ENCODE peak calls at places on chromosomes 4 and X, in nine cellular contexts. T, N, D, Y, A, W, Q, P and B are unnamed samples.

GRCh38 chr4:155491336-155492131 is 114.8 kb upstream of the MAP9 start:
- DNase-seq in T (no peak), N (no peak), D (no peak), Y (no peak), A (peak), W (no peak), Q (no peak), P (no peak), B (no peak)

GRCh38 chr4:71380721-71381120 is 41.9 kb downstream of the SLC4A4 start:
- DNase-seq in T (no peak), N (peak), D (no peak), Y (no peak), A (peak), W (no peak), Q (no peak), P (no peak), B (no peak)

GRCh38 chr4:176308441-176308840 is 11.3 kb upstream of the SPCS3 start:
- DNase-seq in T (no peak), N (no peak), D (no peak), Y (no peak), A (no peak), W (no peak), Q (no peak), P (no peak), B (no peak)

GRCh38 chr4:3436798-3437581 is 4.8 kb upstream of the HGFAC start:
- DNase-seq in T (no peak), N (no peak), D (no peak), Y (no peak), A (peak), W (peak), Q (peak), P (no peak), B (no peak)

GRCh38 chr4:23113104-23113503 is 420.4 kb downstream of the GBA3 start:
- DNase-seq in T (no peak), N (no peak), D (no peak), Y (no peak), A (no peak), W (no peak), Q (no peak), P (no peak), B (no peak)

GRCh38 chr4:109412805-109413204 is 20.8 kb upstream of the SEC24B start:
- DNase-seq in T (no peak), N (no peak), D (no peak), Y (no peak), A (no peak), W (no peak), Q (no peak), P (no peak), B (no peak)

GRCh38 chr4:142405021-142405991 is 440.8 kb downstream of the INPP4B start:
- DNase-seq in T (peak), N (no peak), D (peak), Y (peak), A (peak), W (peak), Q (peak), P (no peak), B (peak)

GRCh38 chr4:1814453-1814852 is 21.4 kb downstream of the FGFR3 start:
- DNase-seq in T (no peak), N (no peak), D (no peak), Y (no peak), A (no peak), W (no peak), Q (no peak), P (no peak), B (no peak)

GRCh38 chr4:93433840-93434239 is 394.7 kb upstream of the ATOH1 start:
- DNase-seq in T (no peak), N (no peak), D (no peak), Y (no peak), A (no peak), W (no peak), Q (no peak), P (no peak), B (no peak)

GRCh38 chrX:71103110-71103983 is 3.2 kb downstream of the CXorf65 start:
- DNase-seq in T (no peak), N (no peak), D (no peak), Y (peak), A (no peak), W (peak), Q (no peak), P (peak), B (no peak)

GRCh38 chr4:29970626-29971025 is 749.5 kb upstream of the PCDH7 start:
- DNase-seq in T (no peak), N (no peak), D (no peak), Y (no peak), A (peak), W (no peak), Q (no peak), P (no peak), B (no peak)

GRCh38 chr4:133869486-133869885 is 332.1 kb downstream of the PABPC4L start:
- DNase-seq in T (no peak), N (no peak), D (no peak), Y (no peak), A (no peak), W (no peak), Q (no peak), P (no peak), B (no peak)

GRCh38 chr4:10106421-10107039 is 10.1 kb downstream of the WDR1 start:
- DNase-seq in T (peak), N (peak), D (peak), Y (no peak), A (peak), W (no peak), Q (peak), P (no peak), B (no peak)

GRCh38 chr4:183249854-183250253 is 70.2 kb downstream of the CLDN22 start:
- DNase-seq in T (no peak), N (no peak), D (no peak), Y (no peak), A (peak), W (peak), Q (no peak), P (no peak), B (no peak)

GRCh38 chr4:169070895-169071218 is 60.8 kb upstream of the CBR4 start:
- DNase-seq in T (no peak), N (no peak), D (no peak), Y (no peak), A (no peak), W (peak), Q (no peak), P (no peak), B (no peak)

GRCh38 chr4:101421393-101421792 is 74.1 kb upstream of the PPP3CA start:
- DNase-seq in T (no peak), N (no peak), D (no peak), Y (no peak), A (peak), W (no peak), Q (no peak), P (no peak), B (no peak)

GRCh38 chrX:70313503-70313902 is 23.6 kb downstream of the KIF4A start:
- DNase-seq in T (no peak), N (no peak), D (no peak), Y (no peak), A (peak), W (no peak), Q (no peak), P (no peak), B (no peak)

GRCh38 chr4:102500371-102501175 is 586 bp upstream of the NFKB1 start:
- DNase-seq in T (peak), N (no peak), D (peak), Y (peak), A (peak), W (peak), Q (peak), P (no peak), B (no peak)

GRCh38 chr4:38190717-38191178 is 230.6 kb downstream of the PTTG2 start:
- DNase-seq in T (peak), N (no peak), D (no peak), Y (no peak), A (peak), W (no peak), Q (peak), P (no peak), B (no peak)

GRCh38 chrX:39396358-39396995 is 595.2 kb downstream of the MID1IP1 start:
- DNase-seq in T (no peak), N (no peak), D (no peak), Y (no peak), A (no peak), W (no peak), Q (no peak), P (no peak), B (no peak)

GRCh38 chr4:51895816-51896408 is 53.0 kb downstream of the DCUN1D4 start:
- DNase-seq in T (peak), N (peak), D (peak), Y (peak), A (peak), W (peak), Q (peak), P (no peak), B (peak)

GRCh38 chrX:24259544-24260240 is 54.2 kb downstream of the SUPT20HL2 start:
- DNase-seq in T (peak), N (peak), D (no peak), Y (no peak), A (peak), W (peak), Q (no peak), P (no peak), B (no peak)

GRCh38 chrX:69493193-69493592 is 10.9 kb upstream of the NALF2 start:
- DNase-seq in T (peak), N (no peak), D (no peak), Y (no peak), A (no peak), W (peak), Q (no peak), P (no peak), B (no peak)

GRCh38 chr4:78395642-78396041 is 155.9 kb upstream of the ANXA3 start:
- DNase-seq in T (no peak), N (no peak), D (no peak), Y (no peak), A (no peak), W (no peak), Q (no peak), P (no peak), B (no peak)

GRCh38 chr4:165335163-165335703 is 7.8 kb downstream of the MSMO1 start:
- DNase-seq in T (no peak), N (no peak), D (no peak), Y (no peak), A (no peak), W (peak), Q (no peak), P (no peak), B (no peak)

GRCh38 chr4:1310031-1310795 is 20.5 kb downstream of the MAEA start:
- DNase-seq in T (no peak), N (no peak), D (no peak), Y (no peak), A (no peak), W (no peak), Q (no peak), P (no peak), B (no peak)

GRCh38 chrX:122579521-122579920 is 604.6 kb upstream of the GRIA3 start:
- DNase-seq in T (no peak), N (no peak), D (no peak), Y (no peak), A (no peak), W (no peak), Q (no peak), P (no peak), B (no peak)

GRCh38 chr4:52982246-52982950 is 120.3 kb downstream of the RASL11B start:
- DNase-seq in T (no peak), N (peak), D (no peak), Y (no peak), A (peak), W (peak), Q (no peak), P (no peak), B (no peak)

GRCh38 chr4:52873191-52873590 is 11.1 kb downstream of the RASL11B start:
- DNase-seq in T (no peak), N (no peak), D (no peak), Y (no peak), A (no peak), W (peak), Q (no peak), P (no peak), B (no peak)

GRCh38 chr4:61540944-61541343 is 340.8 kb downstream of the ADGRL3 start:
- DNase-seq in T (no peak), N (no peak), D (no peak), Y (no peak), A (no peak), W (peak), Q (no peak), P (no peak), B (no peak)

GRCh38 chr4:24910504-24910903 is 2.3 kb downstream of the CCDC149 start:
- DNase-seq in T (no peak), N (no peak), D (no peak), Y (no peak), A (no peak), W (no peak), Q (no peak), P (no peak), B (no peak)

DNA sequence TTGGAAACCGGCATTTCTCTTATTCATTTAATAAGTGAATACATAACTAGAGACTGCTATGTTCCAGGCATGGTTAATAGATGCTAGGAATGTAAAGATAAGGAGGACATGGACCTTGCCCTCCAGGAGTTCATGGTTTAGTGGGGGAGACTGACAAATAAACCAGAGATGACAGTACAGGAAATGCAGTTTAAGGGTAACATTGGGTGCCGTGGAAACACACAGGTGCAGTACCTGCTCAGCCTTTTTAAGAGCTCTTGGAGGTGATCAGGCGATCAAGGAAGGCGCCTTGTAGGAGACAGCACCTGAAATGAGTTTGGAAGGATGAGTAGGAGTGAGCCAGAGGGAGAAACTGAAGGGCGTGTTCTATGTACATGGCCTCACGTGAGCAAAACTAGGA is 145.8 kb downstream of the AASDH start:
- DNase-seq in T (no peak), N (no peak), D (no peak), Y (no peak), A (no peak), W (peak), Q (no peak), P (no peak), B (no peak)
- H3K4me3 ChIP-seq in T (no peak), N (no peak), D (no peak), Y (no peak), A (no peak), W (no peak), Q (no peak), P (no peak), B (no peak)

GRCh38 chr4:87005369-87005689 is 70.5 kb downstream of the AFF1 start:
- DNase-seq in T (no peak), N (no peak), D (no peak), Y (no peak), A (no peak), W (no peak), Q (no peak), P (no peak), B (no peak)
- H3K4me3 ChIP-seq in T (no peak), N (peak), D (peak), Y (peak), A (no peak), W (no peak), Q (peak), P (no peak), B (peak)

GRCh38 chr4:104493071-104493831 is 1.4 kb downstream of the CXXC4 start:
- DNase-seq in T (no peak), N (no peak), D (no peak), Y (no peak), A (no peak), W (no peak), Q (no peak), P (no peak), B (no peak)
- H3K4me3 ChIP-seq in T (peak), N (no peak), D (no peak), Y (no peak), A (no peak), W (no peak), Q (no peak), P (no peak), B (peak)

GRCh38 chrX:85243761-85244410 is at the start of the genes SATL1 and ZNF711:
- DNase-seq in T (peak), N (no peak), D (peak), Y (no peak), A (peak), W (peak), Q (peak), P (peak), B (no peak)
- H3K4me3 ChIP-seq in T (peak), N (peak), D (peak), Y (peak), A (peak), W (peak), Q (peak), P (peak), B (peak)

GRCh38 chr4:26028133-26028792 is 114.2 kb downstream of the SMIM20 start:
- DNase-seq in T (no peak), N (no peak), D (no peak), Y (no peak), A (no peak), W (no peak), Q (no peak), P (no peak), B (no peak)

GRCh38 chr4:26030260-26030667 is 116.2 kb downstream of the SMIM20 start:
- DNase-seq in T (no peak), N (no peak), D (no peak), Y (no peak), A (no peak), W (no peak), Q (no peak), P (peak), B (no peak)

GRCh38 chr4:26029512-26030131 is 115.6 kb downstream of the SMIM20 start:
- DNase-seq in T (no peak), N (no peak), D (peak), Y (no peak), A (no peak), W (no peak), Q (no peak), P (no peak), B (no peak)

GRCh38 chr4:26030780-26031179 is 116.8 kb downstream of the SMIM20 start:
- DNase-seq in T (no peak), N (no peak), D (no peak), Y (no peak), A (no peak), W (no peak), Q (no peak), P (no peak), B (no peak)

GRCh38 chr4:26028793-26029511 is 114.9 kb downstream of the SMIM20 start:
- DNase-seq in T (peak), N (peak), D (peak), Y (peak), A (peak), W (peak), Q (peak), P (peak), B (no peak)
- H3K4me3 ChIP-seq in T (no peak), N (peak), D (peak), Y (no peak), A (peak), W (no peak), Q (no peak), P (peak), B (no peak)

DNA sequence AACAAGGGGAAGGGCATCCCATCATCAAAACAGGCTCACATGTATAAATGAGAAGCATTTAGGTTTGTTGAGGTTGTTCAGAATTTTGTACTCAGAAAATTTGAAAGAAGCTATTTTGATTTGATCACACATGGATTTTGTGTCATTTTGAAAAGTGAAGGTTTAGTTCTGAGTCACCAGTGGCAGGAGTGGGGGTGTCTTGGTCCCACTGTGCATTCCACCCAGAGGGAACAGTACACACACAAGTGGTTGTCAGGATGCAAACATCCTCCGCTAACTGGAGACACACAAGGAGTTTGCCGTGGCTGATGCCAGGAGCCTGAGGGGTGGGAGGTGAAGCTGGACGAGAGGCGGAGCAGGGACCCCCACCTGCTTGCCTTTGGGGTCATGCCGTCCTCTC is 198.2 kb upstream of the PSAPL1 start:
- DNase-seq in T (no peak), N (no peak), D (no peak), Y (no peak), A (no peak), W (no peak), Q (no peak), P (no peak), B (no peak)
- H3K4me3 ChIP-seq in T (no peak), N (no peak), D (no peak), Y (no peak), A (no peak), W (no peak), Q (no peak), P (no peak), B (no peak)

DNA sequence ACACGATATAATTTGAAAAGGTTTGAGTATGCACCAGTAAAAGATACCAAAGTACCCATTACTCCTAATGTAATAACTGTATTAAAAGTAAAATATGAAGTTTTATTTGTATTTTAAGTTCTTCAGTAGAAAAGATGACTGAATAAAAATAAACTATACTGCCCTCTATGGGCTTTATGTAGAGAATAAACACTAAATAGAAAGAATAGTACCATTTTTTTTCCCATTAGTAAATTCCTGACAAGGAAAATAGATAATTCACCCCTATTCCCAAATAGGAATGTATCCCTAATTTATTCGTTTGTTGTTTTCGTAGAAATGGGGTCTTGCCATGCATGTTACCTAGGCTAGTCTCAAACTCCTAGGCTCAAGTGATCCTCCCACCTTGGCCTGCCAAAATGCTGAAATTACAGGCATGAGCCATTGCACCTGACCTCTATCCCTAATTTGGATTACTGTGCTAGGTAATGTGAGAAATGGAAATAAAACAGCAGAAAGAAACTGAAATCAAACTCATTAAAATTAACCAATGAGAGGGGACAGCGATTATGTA is 73.6 kb upstream of the COX18 start:
- DNase-seq in T (no peak), N (no peak), D (no peak), Y (no peak), A (peak), W (no peak), Q (no peak), P (no peak), B (no peak)
- H3K4me3 ChIP-seq in T (no peak), N (no peak), D (no peak), Y (no peak), A (no peak), W (no peak), Q (no peak), P (no peak), B (no peak)

GRCh38 chrX:12137982-12138365 is 299 bp upstream of the FRMPD4 start:
- DNase-seq in T (no peak), N (no peak), D (no peak), Y (no peak), A (no peak), W (no peak), Q (no peak), P (no peak), B (no peak)
- H3K4me3 ChIP-seq in T (peak), N (peak), D (peak), Y (no peak), A (peak), W (no peak), Q (peak), P (peak), B (no peak)

GRCh38 chrX:47584714-47585113 is 2.5 kb downstream of the TIMP1 start:
- DNase-seq in T (no peak), N (no peak), D (no peak), Y (no peak), A (no peak), W (no peak), Q (no peak), P (no peak), B (no peak)
- H3K4me3 ChIP-seq in T (no peak), N (peak), D (no peak), Y (no peak), A (no peak), W (no peak), Q (no peak), P (no peak), B (no peak)